ENCODE peak calls at places on chromosomes 1 and 21, in six cellular contexts. C is stimulated activated CD4-positive, alpha-beta T cell treated with anti-CD3 and anti-CD28 coated beads, Interleukin-1b, Interleukin-23, amount 100 ng/mL, for 24 hours; M is T-cell; K is Caki2; R is right cardiac atrium; H is Calu3. E is an unnamed sample.

GRCh38 chr1:205532026-205532891 is 27.8 kb downstream of the CDK18 start:
- DNase-seq in C (no peak), M (no peak), K (no peak), R (no peak), H (no peak), E (no peak)

GRCh38 chr1:24043345-24044032 is 63.4 kb upstream of the SRSF10 start:
- DNase-seq in C (no peak), M (no peak), K (peak), R (no peak), H (no peak), E (no peak)

GRCh38 chr1:246681822-246682221 is 42.4 kb upstream of the SCCPDH start:
- DNase-seq in C (no peak), M (no peak), K (no peak), R (peak), H (no peak), E (no peak)

GRCh38 chr1:101238041-101238515 is 1.3 kb downstream of the S1PR1 start:
- DNase-seq in C (no peak), M (peak), K (no peak), R (peak), H (no peak), E (peak)

GRCh38 chr1:20250346-20250989 is 40.2 kb upstream of the VWA5B1 start:
- DNase-seq in C (no peak), M (no peak), K (no peak), R (peak), H (peak), E (no peak)

GRCh38 chr1:168004531-168004930 is 67.7 kb upstream of the MPC2 start:
- DNase-seq in C (no peak), M (no peak), K (no peak), R (no peak), H (no peak), E (no peak)

GRCh38 chr1:59194621-59195020 is 102.3 kb upstream of the FGGY start:
- DNase-seq in C (no peak), M (no peak), K (no peak), R (no peak), H (peak), E (no peak)

GRCh38 chr1:72371259-72372035 is 89.1 kb upstream of the NEGR1 start:
- DNase-seq in C (no peak), M (no peak), K (no peak), R (no peak), H (peak), E (no peak)

GRCh38 chr1:221187174-221187573 is 307.9 kb downstream of the HLX start:
- DNase-seq in C (no peak), M (no peak), K (no peak), R (no peak), H (no peak), E (no peak)

GRCh38 chr1:174740248-174740990 is 259.3 kb upstream of the CACYBP start:
- DNase-seq in C (no peak), M (no peak), K (no peak), R (no peak), H (no peak), E (no peak)

GRCh38 chr1:244678687-244679086 is 25.8 kb downstream of the DESI2 start:
- DNase-seq in C (no peak), M (no peak), K (no peak), R (no peak), H (no peak), E (no peak)

GRCh38 chr1:207414606-207415108 is 39.5 kb upstream of the CR2 start:
- DNase-seq in C (no peak), M (no peak), K (no peak), R (no peak), H (no peak), E (no peak)

GRCh38 chr1:86419277-86419903 is 4.6 kb upstream of the CLCA2 start:
- DNase-seq in C (no peak), M (no peak), K (peak), R (no peak), H (peak), E (no peak)

GRCh38 chr1:232426801-232427200 is 203.1 kb downstream of the SIPA1L2 start:
- DNase-seq in C (no peak), M (no peak), K (no peak), R (no peak), H (no peak), E (no peak)

GRCh38 chr1:84913025-84913892 is 20.3 kb upstream of the LPAR3 start:
- DNase-seq in C (no peak), M (no peak), K (peak), R (no peak), H (no peak), E (no peak)

GRCh38 chr1:117851687-117852086 is 77.7 kb downstream of the GDAP2 start:
- DNase-seq in C (no peak), M (no peak), K (no peak), R (no peak), H (no peak), E (no peak)

GRCh38 chr1:24389231-24389678 is 24.3 kb downstream of the STPG1 start:
- DNase-seq in C (no peak), M (no peak), K (no peak), R (no peak), H (no peak), E (no peak)

GRCh38 chr1:39406533-39407478 is 84.6 kb upstream of the BMP8A start:
- DNase-seq in C (no peak), M (no peak), K (no peak), R (no peak), H (no peak), E (no peak)

GRCh38 chr1:37480125-37480466 is 5.7 kb downstream of the ZC3H12A start:
- DNase-seq in C (no peak), M (no peak), K (no peak), R (no peak), H (no peak), E (no peak)

GRCh38 chr1:229600229-229600628 is 25.7 kb downstream of the TAF5L start:
- DNase-seq in C (no peak), M (no peak), K (no peak), R (no peak), H (no peak), E (no peak)

GRCh38 chr1:67552336-67552759 is 122.1 kb upstream of the SERBP1 start:
- DNase-seq in C (no peak), M (no peak), K (no peak), R (no peak), H (peak), E (no peak)

GRCh38 chr1:158652721-158653334 is 33.7 kb downstream of the SPTA1 start:
- DNase-seq in C (no peak), M (no peak), K (no peak), R (no peak), H (no peak), E (no peak)

GRCh38 chr1:53971718-53972117 is 25.6 kb downstream of the LRRC42 start:
- DNase-seq in C (no peak), M (no peak), K (no peak), R (no peak), H (no peak), E (no peak)

GRCh38 chr1:53346007-53346813 is 18.3 kb upstream of the LRP8 start:
- DNase-seq in C (no peak), M (no peak), K (no peak), R (no peak), H (no peak), E (no peak)

GRCh38 chr1:12161662-12162458 is 4.9 kb upstream of the TNFRSF1B start:
- DNase-seq in C (no peak), M (peak), K (peak), R (peak), H (peak), E (peak)

GRCh38 chr1:194825382-194825781 is 1639.0 kb upstream of the B3GALT2 start:
- DNase-seq in C (no peak), M (no peak), K (no peak), R (no peak), H (no peak), E (no peak)

GRCh38 chr1:39632491-39633417 is 6.7 kb downstream of the HEYL start:
- DNase-seq in C (no peak), M (no peak), K (no peak), R (peak), H (peak), E (no peak)

GRCh38 chr1:88773540-88774150 is 89.6 kb downstream of the PKN2 start:
- DNase-seq in C (no peak), M (no peak), K (peak), R (no peak), H (peak), E (no peak)

GRCh38 chr1:56901720-56902119 is 47.1 kb downstream of the C8A start:
- DNase-seq in C (no peak), M (no peak), K (peak), R (no peak), H (no peak), E (no peak)

GRCh38 chr1:235199441-235199840 is 38.4 kb upstream of the RBM34 start:
- DNase-seq in C (no peak), M (no peak), K (no peak), R (no peak), H (no peak), E (no peak)

GRCh38 chr1:16387201-16388185 is 20.5 kb downstream of the SZRD1 start:
- DNase-seq in C (no peak), M (no peak), K (no peak), R (no peak), H (no peak), E (no peak)

GRCh38 chr1:112862753-112863426 is 93.1 kb downstream of the SLC16A1 start:
- DNase-seq in C (no peak), M (no peak), K (no peak), R (no peak), H (no peak), E (no peak)

GRCh38 chr21:44930543-44930981 is 9.3 kb upstream of the SLX9 start:
- DNase-seq in C (no peak), M (peak), K (no peak), R (peak), H (no peak), E (peak)

GRCh38 chr1:211468595-211468994 is 23.4 kb downstream of the RD3 start:
- DNase-seq in C (no peak), M (no peak), K (no peak), R (no peak), H (no peak), E (no peak)

GRCh38 chr1:218705911-218706893 is 361.1 kb downstream of the TGFB2 start:
- DNase-seq in C (no peak), M (no peak), K (peak), R (no peak), H (peak), E (no peak)

GRCh38 chr1:228902781-228903572 is 167.7 kb downstream of the RHOU start:
- DNase-seq in C (no peak), M (no peak), K (peak), R (peak), H (peak), E (no peak)

GRCh38 chr1:62286778-62287224 is 32.4 kb downstream of the KANK4 start:
- DNase-seq in C (no peak), M (no peak), K (no peak), R (no peak), H (no peak), E (no peak)

GRCh38 chr1:187838335-187839293 is 1009.9 kb downstream of the PLA2G4A start:
- DNase-seq in C (no peak), M (no peak), K (no peak), R (peak), H (peak), E (no peak)

GRCh38 chr21:29423521-29423920 is 124.8 kb downstream of the BACH1 start:
- DNase-seq in C (no peak), M (no peak), K (no peak), R (no peak), H (no peak), E (no peak)

GRCh38 chr1:37762516-37762915 is 2.4 kb downstream of the EPHA10 start:
- DNase-seq in C (no peak), M (no peak), K (no peak), R (no peak), H (no peak), E (no peak)

E was measured in CD8-positive, alpha-beta memory T cell.